ENCODE peak calls at places on chromosome 17, in four cellular contexts. F is stimulated activated CD8-positive, alpha-beta memory T cell treated with anti-CD3 and anti-CD28 coated beads, Interleukin-2, amount 100 ng/mL, for 1 hour; A is CD8-positive, alpha-beta memory T cell; G is RCC 7860. H is an unnamed sample.

GRCh38 chr17:73592531-73592961 is 51.7 kb downstream of the SDK2 start:
- DNase-seq in F (no peak), A (no peak), G (no peak), H (no peak)

GRCh38 chr17:79626156-79626890 is 15.5 kb upstream of the RBFOX3 start:
- DNase-seq in F (no peak), A (peak; percentile 14), G (no peak), H (no peak)

GRCh38 chr17:15999974-16000827 is 577 bp downstream of the TTC19 start:
- DNase-seq in F (no peak), A (no peak), G (no peak), H (no peak)

GRCh38 chr17:43401293-43401692 is 2.5 kb downstream of the ARL4D start:
- DNase-seq in F (no peak), A (no peak), G (peak; percentile 91), H (no peak)

GRCh38 chr17:50037321-50038107 is 18.4 kb upstream of the ITGA3 start:
- DNase-seq in F (no peak), A (no peak), G (peak; percentile 88), H (no peak)

GRCh38 chr17:12554251-12554650 is 111.4 kb upstream of the MYOCD start:
- DNase-seq in F (no peak), A (no peak), G (no peak), H (no peak)

GRCh38 chr17:29131814-29132682 is 48.1 kb downstream of the MYO18A start:
- DNase-seq in F (no peak), A (no peak), G (peak; percentile 54), H (no peak)

GRCh38 chr17:27929990-27930389 is 36.8 kb upstream of the LYRM9 start:
- DNase-seq in F (no peak), A (no peak), G (no peak), H (no peak)

GRCh38 chr17:5464717-5465507 is 3.9 kb downstream of the DHX33 start:
- DNase-seq in F (no peak), A (no peak), G (no peak), H (no peak)